ENCODE peak calls at places on chromosomes 5 and 9, in eight cellular contexts. Z is dorsolateral prefrontal cortex; E is astrocyte; N is HEK293T; H is activated naive CD8-positive, alpha-beta T cell treated with anti-CD3 and anti-CD28 coated beads, Interleukin-2, amount 50 U/mL, for 24 hours; F is RWPE1; M is mesenteric fat pad; K is breast epithelium. O is an unnamed sample.

GRCh38 chr5:169701910-169702451 is 64.9 kb downstream of the DOCK2 start:
- DNase-seq in Z (no peak), E (no peak), N (peak), H (no peak), F (peak), M (no peak), K (no peak), O (peak)

GRCh38 chr5:91850031-91850430 is 466.9 kb upstream of the ARRDC3 start:
- DNase-seq in Z (no peak), E (peak), N (no peak), H (no peak), F (no peak), M (no peak), K (no peak), O (peak)

GRCh38 chr9:115601456-115601855 is 483.5 kb upstream of the TNC start:
- DNase-seq in Z (no peak), E (no peak), N (no peak), H (no peak), F (no peak), M (no peak), K (no peak), O (no peak)

GRCh38 chr5:42756630-42757601 is at the start of gene CCDC152:
- DNase-seq in Z (peak), E (peak), N (no peak), H (peak), F (no peak), M (no peak), K (no peak), O (no peak)

GRCh38 chr9:89766981-89767380 is 162.2 kb downstream of the GADD45G start:
- DNase-seq in Z (no peak), E (no peak), N (no peak), H (no peak), F (no peak), M (no peak), K (no peak), O (no peak)

GRCh38 chr5:132003982-132004381 is 7.5 kb downstream of the ACSL6 start:
- DNase-seq in Z (no peak), E (no peak), N (no peak), H (no peak), F (no peak), M (no peak), K (no peak), O (no peak)

GRCh38 chr5:4275232-4275631 is 679.6 kb downstream of the IRX1 start:
- DNase-seq in Z (no peak), E (no peak), N (no peak), H (no peak), F (no peak), M (no peak), K (no peak), O (no peak)

GRCh38 chr9:72278959-72279358 is 86.0 kb downstream of the ZFAND5 start:
- DNase-seq in Z (no peak), E (no peak), N (no peak), H (no peak), F (no peak), M (no peak), K (no peak), O (no peak)

GRCh38 chr9:96612105-96612965 is 7.3 kb downstream of the CDC14B start:
- DNase-seq in Z (peak), E (peak), N (no peak), H (no peak), F (peak), M (no peak), K (no peak), O (peak)

GRCh38 chr9:68462004-68462775 is 78.5 kb downstream of the TMEM252 start:
- DNase-seq in Z (no peak), E (peak), N (no peak), H (no peak), F (no peak), M (no peak), K (no peak), O (no peak)

GRCh38 chr9:83238871-83239624 is 176.1 kb upstream of the RASEF start:
- DNase-seq in Z (no peak), E (no peak), N (no peak), H (no peak), F (no peak), M (no peak), K (no peak), O (no peak)

GRCh38 chr9:69425402-69425801 is 100.4 kb downstream of the ENTREP1 start:
- DNase-seq in Z (peak), E (no peak), N (no peak), H (no peak), F (no peak), M (no peak), K (no peak), O (no peak)

GRCh38 chr5:112366987-112367386 is 52.1 kb downstream of the EPB41L4A start:
- DNase-seq in Z (no peak), E (no peak), N (peak), H (no peak), F (peak), M (no peak), K (no peak), O (no peak)

GRCh38 chr5:174409070-174409469 is 315.3 kb upstream of the MSX2 start:
- DNase-seq in Z (no peak), E (no peak), N (peak), H (no peak), F (peak), M (no peak), K (no peak), O (no peak)

GRCh38 chr9:116352958-116353357 is 199.4 kb downstream of the PAPPA start:
- DNase-seq in Z (no peak), E (no peak), N (no peak), H (no peak), F (no peak), M (no peak), K (no peak), O (no peak)

GRCh38 chr9:125240649-125240999 is 519 bp downstream of the HSPA5 start:
- DNase-seq in Z (no peak), E (no peak), N (peak), H (no peak), F (no peak), M (peak), K (peak), O (peak)

GRCh38 chr5:179227196-179227577 is 118.1 kb downstream of the ADAMTS2 start:
- DNase-seq in Z (no peak), E (no peak), N (no peak), H (no peak), F (no peak), M (peak), K (no peak), O (no peak)

GRCh38 chr5:80569961-80570786 is at the start of gene ANKRD34B:
- DNase-seq in Z (no peak), E (no peak), N (peak), H (peak), F (peak), M (no peak), K (no peak), O (no peak)

GRCh38 chr9:115758441-115758840 is 395.1 kb upstream of the PAPPA start:
- DNase-seq in Z (no peak), E (peak), N (no peak), H (no peak), F (no peak), M (no peak), K (no peak), O (no peak)

GRCh38 chr5:181283347-181283746 is 22.4 kb upstream of the TRIM52 start:
- DNase-seq in Z (no peak), E (no peak), N (no peak), H (no peak), F (no peak), M (no peak), K (no peak), O (no peak)

GRCh38 chr9:100150209-100150608 is 51.2 kb downstream of the INVS start:
- DNase-seq in Z (no peak), E (no peak), N (no peak), H (no peak), F (no peak), M (no peak), K (no peak), O (no peak)

GRCh38 chr9:137664676-137665075 is 45.9 kb downstream of the EHMT1 start:
- DNase-seq in Z (no peak), E (no peak), N (no peak), H (no peak), F (no peak), M (no peak), K (peak), O (no peak)

GRCh38 chr9:114371343-114371985 is 16.3 kb downstream of the AKNA start:
- DNase-seq in Z (no peak), E (no peak), N (no peak), H (no peak), F (no peak), M (no peak), K (no peak), O (no peak)

GRCh38 chr5:116530276-116530675 is 44.3 kb downstream of the SEMA6A start:
- DNase-seq in Z (no peak), E (no peak), N (no peak), H (no peak), F (no peak), M (no peak), K (no peak), O (no peak)

GRCh38 chr5:142872217-142872616 is 102.0 kb downstream of the ARHGAP26 start:
- DNase-seq in Z (no peak), E (no peak), N (no peak), H (no peak), F (no peak), M (no peak), K (no peak), O (no peak)

GRCh38 chr9:135074354-135075233 is 12.9 kb upstream of the OLFM1 start:
- DNase-seq in Z (no peak), E (no peak), N (no peak), H (no peak), F (no peak), M (peak), K (peak), O (no peak)

GRCh38 chr9:116099821-116100220 is 53.8 kb upstream of the PAPPA start:
- DNase-seq in Z (no peak), E (peak), N (no peak), H (no peak), F (no peak), M (no peak), K (no peak), O (no peak)

GRCh38 chr5:73188764-73189521 is 15.9 kb downstream of the TMEM174 start:
- DNase-seq in Z (no peak), E (peak), N (no peak), H (no peak), F (no peak), M (no peak), K (no peak), O (peak)

GRCh38 chr5:94793816-94794198 is 175.3 kb downstream of the SLF1 start:
- DNase-seq in Z (no peak), E (peak), N (no peak), H (no peak), F (no peak), M (no peak), K (no peak), O (peak)

GRCh38 chr5:73299017-73299630 is 126.1 kb downstream of the TMEM174 start:
- DNase-seq in Z (no peak), E (no peak), N (peak), H (no peak), F (peak), M (no peak), K (no peak), O (no peak)

GRCh38 chr9:93085676-93086075 is 10.3 kb upstream of the CARD19 start:
- DNase-seq in Z (no peak), E (no peak), N (no peak), H (no peak), F (no peak), M (peak), K (peak), O (no peak)

GRCh38 chr5:1479581-1480188 is 34.4 kb upstream of the SLC6A3 start:
- DNase-seq in Z (no peak), E (no peak), N (peak), H (peak), F (peak), M (no peak), K (no peak), O (no peak)

GRCh38 chr9:129489838-129490582 is 130.9 kb downstream of the C9orf50 start:
- DNase-seq in Z (peak), E (no peak), N (no peak), H (peak), F (no peak), M (no peak), K (no peak), O (no peak)

GRCh38 chr9:83296123-83296522 is 233.2 kb upstream of the RASEF start:
- DNase-seq in Z (no peak), E (no peak), N (no peak), H (peak), F (no peak), M (no peak), K (no peak), O (peak)

GRCh38 chr5:125412051-125412560 is 665.7 kb upstream of the ZNF608 start:
- DNase-seq in Z (no peak), E (peak), N (peak), H (no peak), F (peak), M (no peak), K (no peak), O (no peak)

GRCh38 chr9:134481762-134482161 is 155.5 kb downstream of the RXRA start:
- DNase-seq in Z (no peak), E (no peak), N (no peak), H (no peak), F (no peak), M (no peak), K (no peak), O (no peak)

GRCh38 chr9:79403495-79403894 is 168.3 kb upstream of the TLE4 start:
- DNase-seq in Z (no peak), E (no peak), N (no peak), H (no peak), F (no peak), M (no peak), K (no peak), O (no peak)

GRCh38 chr5:10691826-10692785 is 68.9 kb downstream of the DAP start:
- DNase-seq in Z (no peak), E (peak), N (no peak), H (no peak), F (no peak), M (no peak), K (no peak), O (peak)

O was measured in A172.